ENCODE peak calls at places on chromosome 10, in eight cellular contexts. S is esophagus squamous epithelium, I is prostate gland, K is sigmoid colon, Q is IMR-90, H is uterus, T is HCT116, E is K562. L is an unnamed sample.
A peak's percentile ranks its signal among the peaks of the same experiment; 100 is the strongest.

GRCh38 chr10:98168147-98168546 is 33.7 kb downstream of the R3HCC1L start:
- DNase-seq in S (no peak), I (no peak), K (no peak), Q (no peak), H (no peak), T (no peak), E (no peak), L (no peak)

GRCh38 chr10:93652857-93653256 is 40.5 kb downstream of the PDE6C start:
- DNase-seq in S (no peak), I (no peak), K (no peak), Q (peak; percentile 11), H (no peak), T (no peak), E (no peak), L (no peak)

GRCh38 chr10:27998178-27998953 is 513 bp downstream of the ODAD2 start:
- DNase-seq in S (no peak), I (peak; percentile 8), K (peak; percentile 69), Q (peak; percentile 26), H (peak; percentile 40), T (no peak), E (no peak), L (no peak)

GRCh38 chr10:73797324-73798025 is 12.1 kb downstream of the ZSWIM8 start:
- DNase-seq in S (no peak), I (no peak), K (peak; percentile 64), Q (no peak), H (no peak), T (no peak), E (no peak), L (no peak)

GRCh38 chr10:132846631-132847415 is 60.9 kb upstream of the NKX6-2 start:
- DNase-seq in S (no peak), I (no peak), K (peak; percentile 47), Q (no peak), H (peak; percentile 9), T (no peak), E (no peak), L (no peak)

GRCh38 chr10:124285587-124286527 is 132.9 kb downstream of the OAT start:
- DNase-seq in S (no peak), I (no peak), K (peak; percentile 41), Q (no peak), H (no peak), T (no peak), E (no peak), L (no peak)

GRCh38 chr10:113945075-113945686 is 90.7 kb downstream of the NHLRC2 start:
- DNase-seq in S (no peak), I (no peak), K (no peak), Q (peak; percentile 70), H (no peak), T (peak; percentile 59), E (no peak), L (no peak)

GRCh38 chr10:31707578-31708411 is 220.8 kb downstream of the ARHGAP12 start:
- DNase-seq in S (no peak), I (no peak), K (peak; percentile 80), Q (peak; percentile 77), H (peak; percentile 78), T (no peak), E (no peak), L (no peak)

GRCh38 chr10:132335189-132336063 is 3.4 kb downstream of the LRRC27 start:
- DNase-seq in S (no peak), I (no peak), K (peak; percentile 74), Q (no peak), H (no peak), T (no peak), E (peak; percentile 80), L (peak; percentile 42)

GRCh38 chr10:75408911-75409885 is 7.6 kb upstream of the ZNF503 start:
- DNase-seq in S (no peak), I (peak; percentile 86), K (peak; percentile 87), Q (no peak), H (peak; percentile 82), T (no peak), E (peak; percentile 95), L (peak; percentile 47)

GRCh38 chr10:17009228-17009700 is 120.3 kb downstream of the CUBN start:
- DNase-seq in S (no peak), I (no peak), K (no peak), Q (peak; percentile 80), H (no peak), T (no peak), E (no peak), L (no peak)

GRCh38 chr10:7146189-7146588 is 264.6 kb downstream of the SFMBT2 start:
- DNase-seq in S (no peak), I (no peak), K (no peak), Q (no peak), H (no peak), T (no peak), E (no peak), L (no peak)

GRCh38 chr10:61620511-61620910 is 42.2 kb upstream of the CABCOCO1 start:
- DNase-seq in S (no peak), I (no peak), K (no peak), Q (no peak), H (no peak), T (no peak), E (no peak), L (no peak)

GRCh38 chr10:69389827-69390490 is 26.8 kb downstream of the TACR2 start:
- DNase-seq in S (no peak), I (peak; percentile 54), K (no peak), Q (peak; percentile 26), H (no peak), T (no peak), E (peak; percentile 86), L (peak; percentile 91)

GRCh38 chr10:22010973-22011408 is 7.5 kb upstream of the DNAJC1 start:
- DNase-seq in S (no peak), I (no peak), K (no peak), Q (peak; percentile 4), H (no peak), T (peak; percentile 18), E (no peak), L (peak; percentile 15)

GRCh38 chr10:83538047-83538446 is 601.3 kb upstream of the GHITM start:
- DNase-seq in S (no peak), I (no peak), K (no peak), Q (no peak), H (no peak), T (no peak), E (no peak), L (no peak)

GRCh38 chr10:2900530-2900929 is 166.8 kb upstream of the PFKP start:
- DNase-seq in S (no peak), I (no peak), K (no peak), Q (no peak), H (no peak), T (no peak), E (no peak), L (no peak)

GRCh38 chr10:129530486-129531065 is 63.5 kb downstream of the MGMT start:
- DNase-seq in S (no peak), I (no peak), K (no peak), Q (no peak), H (no peak), T (no peak), E (no peak), L (no peak)

GRCh38 chr10:77131214-77131613 is 506.4 kb downstream of the KCNMA1 start:
- DNase-seq in S (no peak), I (no peak), K (no peak), Q (peak; percentile 82), H (no peak), T (no peak), E (no peak), L (no peak)

GRCh38 chr10:77360121-77360520 is 277.5 kb downstream of the KCNMA1 start:
- DNase-seq in S (no peak), I (no peak), K (no peak), Q (peak; percentile 52), H (no peak), T (no peak), E (no peak), L (no peak)

GRCh38 chr10:108254089-108254488 is 1089.6 kb upstream of the SORCS1 start:
- DNase-seq in S (no peak), I (no peak), K (no peak), Q (no peak), H (no peak), T (no peak), E (no peak), L (no peak)

GRCh38 chr10:88979153-88979562 is 11.4 kb upstream of the FAS start:
- DNase-seq in S (no peak), I (peak; percentile 28), K (peak; percentile 93), Q (peak; percentile 76), H (peak; percentile 70), T (no peak), E (peak; percentile 16), L (peak; percentile 67)

GRCh38 chr10:3829193-3830050 is 44.4 kb upstream of the KLF6 start:
- DNase-seq in S (no peak), I (no peak), K (no peak), Q (no peak), H (no peak), T (no peak), E (no peak), L (no peak)

GRCh38 chr10:77855404-77856155 is 71.0 kb downstream of the DLG5 start:
- DNase-seq in S (no peak), I (peak; percentile 62), K (no peak), Q (no peak), H (no peak), T (no peak), E (no peak), L (no peak)

GRCh38 chr10:89241491-89242339 is 9.9 kb downstream of the LIPA start:
- DNase-seq in S (no peak), I (no peak), K (no peak), Q (peak; percentile 31), H (no peak), T (no peak), E (no peak), L (no peak)

GRCh38 chr10:17062493-17063487 is 66.8 kb downstream of the CUBN start:
- DNase-seq in S (no peak), I (no peak), K (peak; percentile 69), Q (peak; percentile 88), H (peak; percentile 43), T (peak; percentile 86), E (no peak), L (no peak)

GRCh38 chr10:15474671-15475070 is 103.6 kb upstream of the FAM171A1 start:
- DNase-seq in S (no peak), I (no peak), K (no peak), Q (no peak), H (no peak), T (no peak), E (no peak), L (no peak)
- TF ChIP-seq POLR2A in S (no peak), I (no peak), K (no peak), Q (no peak), H (no peak), T (no peak), E (no peak), L (no peak)

GRCh38 chr10:102645741-102646609 is 1.7 kb downstream of the TRIM8 start:
- DNase-seq in S (peak; percentile 76), I (peak; percentile 73), K (peak; percentile 97), Q (peak; percentile 96), H (peak; percentile 92), T (peak; percentile 82), E (peak; percentile 74), L (peak; percentile 95)
- TF ChIP-seq POLR2A in S (no peak), I (peak; percentile 52), K (peak; percentile 31), Q (peak; percentile 85), H (peak; percentile 67), T (no peak), E (peak; percentile 69), L (peak; percentile 79)

GRCh38 chr10:68231106-68231901 is 609 bp downstream of the ATOH7 start:
- DNase-seq in S (no peak), I (peak; percentile 19), K (peak; percentile 82), Q (peak; percentile 76), H (peak; percentile 71), T (peak; percentile 45), E (peak; percentile 80), L (peak; percentile 78)
- TF ChIP-seq POLR2A in S (no peak), I (no peak), K (no peak), Q (no peak), H (no peak), T (no peak), E (no peak), L (no peak)

GRCh38 chr10:96263684-96264083 is 7.7 kb downstream of the BLNK start:
- DNase-seq in S (no peak), I (no peak), K (no peak), Q (no peak), H (no peak), T (no peak), E (no peak), L (no peak)
- TF ChIP-seq POLR2A in S (no peak), I (no peak), K (no peak), Q (no peak), H (no peak), T (no peak), E (no peak), L (no peak)

L was measured in erythroblast.